ENCODE peak calls at places on chromosomes 7 and 10, in nine cellular contexts. W is T-cell; Q is activated CD8-positive, alpha-beta memory T cell treated with anti-CD3 and anti-CD28 coated beads for 4 hours; Y is hippocampal formation; D is activated T-cell treated with anti-CD3 and anti-CD28 coated beads, Interleukin-2, amount 50 U/mL, for 72 hours; M is effector CD4-positive, alpha-beta T cell; X is skeletal muscle cell; C is fibroblast of lung; N is OCI-LY7. P is an unnamed sample.

GRCh38 chr10:373015-373414 is 237.8 kb downstream of the ZMYND11 start:
- DNase-seq in D (no peak), Y (no peak), W (no peak), C (peak), M (no peak), X (no peak), N (no peak), Q (no peak), P (no peak)

GRCh38 chr10:43029043-43029442 is 47.8 kb upstream of the RET start:
- DNase-seq in Q (no peak), C (no peak), Y (no peak), W (no peak), X (no peak), N (no peak), D (no peak), M (no peak), P (no peak)

GRCh38 chr10:43256531-43257209 is 10.2 kb downstream of the RASGEF1A start:
- DNase-seq in C (no peak), Y (no peak), D (no peak), N (no peak), Q (no peak), M (no peak), X (no peak), W (no peak), P (no peak)

GRCh38 chr10:102642553-102643345 is 1.5 kb upstream of the TRIM8 start:
- DNase-seq in M (peak), X (no peak), Q (no peak), W (no peak), Y (peak), N (peak), D (peak), C (peak), P (no peak)

GRCh38 chr10:112755446-112756117 is 194.5 kb upstream of the TCF7L2 start:
- DNase-seq in N (no peak), D (no peak), Y (peak), Q (no peak), X (no peak), M (no peak), W (no peak), C (peak), P (no peak)

GRCh38 chr7:13981070-13981469 is 8.4 kb downstream of the ETV1 start:
- DNase-seq in D (no peak), Q (no peak), X (peak), Y (no peak), N (no peak), W (no peak), M (no peak), C (peak), P (peak)

GRCh38 chr10:86357041-86357440 is 9.6 kb downstream of the GRID1 start:
- DNase-seq in Q (no peak), X (no peak), D (no peak), Y (peak), M (no peak), W (no peak), N (no peak), C (no peak), P (no peak)

GRCh38 chr10:25999295-25999981 is 65.4 kb downstream of the MYO3A start:
- DNase-seq in Q (no peak), X (no peak), M (no peak), C (no peak), N (no peak), D (no peak), Y (no peak), W (no peak), P (no peak)

GRCh38 chr10:4219901-4220300 is 434.9 kb upstream of the KLF6 start:
- DNase-seq in X (no peak), W (no peak), Y (no peak), C (no peak), Q (no peak), M (no peak), N (no peak), D (no peak), P (no peak)

GRCh38 chr10:85012305-85012704 is 683.9 kb downstream of the CCSER2 start:
- DNase-seq in W (no peak), Q (no peak), M (no peak), X (no peak), C (no peak), N (no peak), Y (no peak), D (no peak), P (no peak)

GRCh38 chr10:4080225-4080624 is 295.2 kb upstream of the KLF6 start:
- DNase-seq in Q (no peak), Y (no peak), C (no peak), X (no peak), W (no peak), M (no peak), D (no peak), N (no peak), P (no peak)

GRCh38 chr10:16673443-16673842 is 143.8 kb downstream of the RSU1 start:
- DNase-seq in Q (no peak), C (no peak), N (no peak), W (no peak), D (no peak), X (no peak), Y (no peak), M (no peak), P (no peak)

GRCh38 chr10:18238875-18239485 is 98.8 kb downstream of the CACNB2 start:
- DNase-seq in C (peak), N (peak), D (no peak), M (no peak), Q (no peak), X (peak), W (no peak), Y (peak), P (peak)

GRCh38 chr10:69750726-69751125 is 51.0 kb upstream of the COL13A1 start:
- DNase-seq in D (no peak), C (no peak), M (no peak), W (no peak), Q (no peak), Y (no peak), X (no peak), N (no peak), P (no peak)

GRCh38 chr7:98997836-98998235 is 119.5 kb downstream of the TRRAP start:
- DNase-seq in W (no peak), N (no peak), M (no peak), Y (no peak), D (no peak), Q (no peak), C (no peak), X (no peak), P (no peak)

GRCh38 chr7:1912472-1913289 is 242.6 kb downstream of the ELFN1 start:
- DNase-seq in Y (no peak), W (no peak), X (peak), C (peak), N (no peak), M (no peak), D (no peak), Q (no peak), P (no peak)

GRCh38 chr7:100044719-100045118 is 4.9 kb upstream of the ZSCAN21 start:
- DNase-seq in M (no peak), Q (no peak), N (peak), C (no peak), Y (no peak), W (no peak), D (peak), X (no peak), P (no peak)

GRCh38 chr10:19847321-19847720 is 31.1 kb downstream of the PLXDC2 start:
- DNase-seq in Q (no peak), X (peak), Y (no peak), M (no peak), W (no peak), C (peak), D (no peak), N (no peak), P (no peak)

GRCh38 chr10:6912929-6913328 is 332.9 kb upstream of the PRKCQ start:
- DNase-seq in N (no peak), D (no peak), Q (no peak), C (no peak), X (no peak), M (no peak), W (no peak), Y (no peak), P (no peak)

GRCh38 chr7:104848386-104848990 is 165.5 kb upstream of the KMT2E start:
- DNase-seq in N (peak), C (peak), X (no peak), D (peak), Y (peak), M (peak), W (no peak), Q (peak), P (peak)

GRCh38 chr10:131814567-131815290 is 86.1 kb upstream of the PPP2R2D start:
- DNase-seq in D (no peak), N (no peak), X (no peak), M (no peak), W (no peak), Q (no peak), Y (no peak), C (no peak), P (no peak)

GRCh38 chr7:130273863-130274262 is 7.2 kb downstream of the CPA2 start:
- DNase-seq in X (peak), C (peak), M (no peak), Y (peak), W (no peak), Q (no peak), N (no peak), D (no peak), P (no peak)

GRCh38 chr7:112395893-112396292 is 54.4 kb upstream of the IFRD1 start:
- DNase-seq in Q (no peak), C (no peak), X (no peak), D (no peak), W (no peak), Y (no peak), N (no peak), M (no peak), P (no peak)

GRCh38 chr7:7203813-7204575 is 21.6 kb downstream of the C1GALT1 start:
- DNase-seq in N (no peak), M (no peak), W (no peak), D (no peak), Y (no peak), C (no peak), Q (no peak), X (no peak), P (no peak)

P was measured in HTR-8/SVneo.